ENCODE peak calls at places on chromosome 20, in seven cellular contexts. K, Z, W, Q, O, T and M are unnamed samples.

GRCh38 chr20:9794831-9795230 is 44.0 kb downstream of the PAK5 start:
- DNase-seq in K (no peak), Z (no peak), W (no peak), Q (no peak), O (no peak), T (no peak), M (no peak)

GRCh38 chr20:15475483-15475882 is 1097.8 kb downstream of the KIF16B start:
- DNase-seq in K (no peak), Z (no peak), W (no peak), Q (peak), O (peak), T (no peak), M (peak)

GRCh38 chr20:33649201-33649631 is 12.9 kb upstream of the C20orf144 start:
- DNase-seq in K (peak), Z (no peak), W (peak), Q (no peak), O (no peak), T (peak), M (no peak)

GRCh38 chr20:64099086-64099786 is 8.1 kb downstream of the NPBWR2 start:
- DNase-seq in K (no peak), Z (no peak), W (no peak), Q (peak), O (no peak), T (no peak), M (no peak)

GRCh38 chr20:610130-611046 is at the start of gene TCF15:
- DNase-seq in K (no peak), Z (peak), W (peak), Q (no peak), O (peak), T (peak), M (peak)

GRCh38 chr20:52601295-52601971 is 370.7 kb upstream of the TSHZ2 start:
- DNase-seq in K (no peak), Z (no peak), W (peak), Q (no peak), O (no peak), T (no peak), M (no peak)

GRCh38 chr20:37442547-37442946 is 78.5 kb upstream of the NNAT start:
- DNase-seq in K (no peak), Z (no peak), W (no peak), Q (no peak), O (no peak), T (no peak), M (no peak)

GRCh38 chr20:41392871-41393704 is 26.5 kb upstream of the EMILIN3 start:
- DNase-seq in K (peak), Z (no peak), W (no peak), Q (peak), O (peak), T (peak), M (no peak)

GRCh38 chr20:4661191-4661590 is 60.5 kb upstream of the PRND start:
- DNase-seq in K (no peak), Z (no peak), W (no peak), Q (no peak), O (no peak), T (no peak), M (no peak)

GRCh38 chr20:327946-328563 is 2.7 kb downstream of the SOX12 start:
- DNase-seq in K (no peak), Z (no peak), W (no peak), Q (no peak), O (no peak), T (peak), M (no peak)

GRCh38 chr20:45343867-45344721 is 4.1 kb downstream of the SDC4 start:
- DNase-seq in K (no peak), Z (no peak), W (no peak), Q (peak), O (peak), T (peak), M (no peak)

GRCh38 chr20:11581271-11581670 is 336.4 kb upstream of the BTBD3 start:
- DNase-seq in K (no peak), Z (no peak), W (no peak), Q (no peak), O (no peak), T (peak), M (no peak)

GRCh38 chr20:1946762-1947534 is 46.9 kb downstream of the PDYN start:
- DNase-seq in K (peak), Z (peak), W (peak), Q (no peak), O (peak), T (peak), M (peak)

GRCh38 chr20:36883972-36884535 is 8.1 kb downstream of the TLDC2 start:
- DNase-seq in K (no peak), Z (no peak), W (no peak), Q (no peak), O (no peak), T (no peak), M (no peak)

GRCh38 chr20:4949833-4950178 is 51.5 kb downstream of the SLC23A2 start:
- DNase-seq in K (no peak), Z (peak), W (no peak), Q (no peak), O (peak), T (peak), M (no peak)

GRCh38 chr20:7926767-7927166 is 13.5 kb downstream of the HAO1 start:
- DNase-seq in K (no peak), Z (no peak), W (no peak), Q (no peak), O (peak), T (peak), M (no peak)
- TF ChIP-seq CTCF in K (no peak), Z (peak), W (no peak), Q (peak), O (peak), T (peak), M (peak)

DNA sequence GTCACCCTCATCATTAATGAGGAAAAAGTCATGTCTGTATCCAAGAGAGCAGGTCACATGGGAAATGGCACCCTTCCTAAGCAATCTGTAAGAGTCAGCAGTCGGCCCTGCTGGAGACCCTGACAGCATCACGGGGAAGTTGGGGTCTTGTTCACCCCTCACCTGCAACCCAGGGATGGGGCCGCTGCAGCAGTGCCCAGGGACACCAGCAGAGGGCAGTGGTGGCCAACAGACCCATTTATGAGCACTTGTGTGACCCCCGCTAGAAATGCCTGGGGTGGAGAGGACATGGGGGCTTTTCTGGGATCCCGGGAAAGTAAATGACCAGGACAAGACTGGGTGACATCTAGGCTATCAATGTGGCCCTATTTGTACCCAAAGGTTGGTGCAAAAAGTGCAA is 35.9 kb downstream of the ANKRD60 start:
- DNase-seq in K (no peak), Z (peak), W (peak), Q (no peak), O (no peak), T (no peak), M (peak)
- TF ChIP-seq CTCF in K (no peak), Z (peak), W (peak), Q (peak), O (peak), T (peak), M (peak)

DNA sequence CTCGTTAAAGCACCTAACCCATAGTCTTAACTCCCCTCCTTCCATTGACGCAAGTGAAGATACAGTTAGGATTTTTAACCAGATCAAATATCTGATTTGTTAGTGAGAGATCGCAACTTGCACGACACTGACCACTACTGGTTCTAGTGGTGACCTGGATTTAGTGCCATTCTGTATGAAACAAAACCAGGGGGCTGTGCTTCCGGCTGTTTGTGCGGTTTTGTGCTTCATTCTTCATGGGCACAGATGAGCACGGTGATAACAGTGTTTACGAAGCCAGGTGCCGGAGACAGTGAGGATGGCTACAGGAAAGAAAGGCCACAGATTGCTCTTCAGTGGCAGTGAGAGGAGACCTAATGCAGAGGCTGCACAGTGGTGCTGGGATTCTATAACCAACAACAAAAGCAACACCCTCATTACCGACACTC is 75.5 kb downstream of the NOL4L start:
- DNase-seq in K (no peak), Z (peak), W (peak), Q (no peak), O (no peak), T (peak), M (no peak)
- TF ChIP-seq CTCF in K (no peak), Z (no peak), W (no peak), Q (peak), O (no peak), T (peak), M (no peak)

GRCh38 chr20:58880994-58881752 is 28.7 kb downstream of the GNAS start:
- DNase-seq in K (peak), Z (no peak), W (no peak), Q (no peak), O (no peak), T (no peak), M (no peak)
- TF ChIP-seq CTCF in K (no peak), Z (peak), W (peak), Q (no peak), O (peak), T (peak), M (no peak)

GRCh38 chr20:50928469-50928868 is 2.8 kb downstream of the ADNP start:
- DNase-seq in K (no peak), Z (no peak), W (no peak), Q (no peak), O (peak), T (no peak), M (no peak)
- TF ChIP-seq CTCF in K (no peak), Z (peak), W (no peak), Q (no peak), O (no peak), T (peak), M (no peak)

DNA sequence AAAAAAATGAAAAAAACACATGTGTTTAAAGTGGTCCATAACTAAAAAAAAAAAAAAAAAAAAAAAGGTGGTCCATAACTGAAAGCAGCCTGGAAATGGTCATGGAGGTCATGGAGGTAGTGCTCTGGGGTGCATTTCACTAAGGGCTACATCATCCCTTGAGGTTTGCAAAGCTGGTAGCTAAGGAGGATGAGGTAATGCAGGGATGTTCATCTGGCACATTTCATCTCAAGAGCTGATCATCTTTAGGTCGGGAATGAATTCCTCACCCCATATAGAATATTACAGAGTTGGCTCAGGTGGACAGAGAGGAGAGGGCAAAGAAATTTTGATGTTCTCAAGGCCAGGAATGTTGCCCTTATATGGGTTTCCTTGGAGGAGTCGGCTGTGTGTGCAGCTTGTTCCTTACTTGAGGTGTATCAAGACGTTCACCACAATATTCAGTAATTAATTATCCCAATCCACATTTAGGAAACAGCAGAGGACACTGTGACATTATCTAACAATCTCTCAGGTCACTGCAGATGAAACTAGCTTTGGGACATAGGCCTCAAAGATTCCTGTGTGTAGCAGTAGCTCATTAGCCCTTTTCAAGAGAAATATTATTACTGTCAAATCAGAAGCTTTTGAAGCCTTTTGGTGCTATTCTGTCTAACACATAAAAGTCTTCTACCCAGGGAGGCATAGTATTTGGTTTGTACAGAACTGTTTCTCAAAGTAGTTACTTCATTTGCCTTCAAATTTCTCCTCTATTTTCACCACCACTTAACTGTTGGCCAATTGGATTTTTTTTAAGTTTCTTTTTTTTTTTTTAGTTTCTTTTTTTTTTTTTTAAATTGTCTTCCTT is 46.8 kb downstream of the CYP24A1 start:
- DNase-seq in K (no peak), Z (no peak), W (no peak), Q (no peak), O (peak), T (no peak), M (no peak)
- TF ChIP-seq CTCF in K (no peak), Z (no peak), W (no peak), Q (no peak), O (no peak), T (no peak), M (no peak)